ENCODE peak calls at places on chromosomes 5 and 9, in seven cellular contexts. One of them, this sample, is unnamed.

GRCh38 chr5:44546283-44546682 is 157.1 kb upstream of the FGF10 start:
- DNase-seq in IMR-90: peak; percentile 68
- DNase-seq in kidney: no peak
- DNase-seq in HCT116: no peak
- DNase-seq in colonic mucosa: no peak
- DNase-seq in Karpas-422: no peak
- DNase-seq in GM23248: peak; percentile 86
- DNase-seq in this sample: no peak

GRCh38 chr5:50593681-50594080 is 72.8 kb upstream of the PARP8 start:
- DNase-seq in Karpas-422: no peak
- DNase-seq in GM23248: peak; percentile 1
- DNase-seq in HCT116: no peak
- DNase-seq in IMR-90: no peak
- DNase-seq in colonic mucosa: no peak
- DNase-seq in kidney: no peak
- DNase-seq in this sample: no peak

GRCh38 chr9:93031629-93032431 is 26.7 kb upstream of the SUSD3 start:
- DNase-seq in Karpas-422: no peak
- DNase-seq in kidney: no peak
- DNase-seq in HCT116: no peak
- DNase-seq in GM23248: peak; percentile 53
- DNase-seq in colonic mucosa: no peak
- DNase-seq in IMR-90: no peak
- DNase-seq in this sample: no peak

GRCh38 chr5:114055318-114055788 is 306.5 kb upstream of the KCNN2 start:
- DNase-seq in colonic mucosa: peak; percentile 20
- DNase-seq in IMR-90: peak; percentile 64
- DNase-seq in Karpas-422: no peak
- DNase-seq in HCT116: no peak
- DNase-seq in kidney: peak; percentile 72
- DNase-seq in GM23248: peak; percentile 35
- DNase-seq in this sample: no peak

GRCh38 chr9:131946169-131946568 is 133.5 kb downstream of the MED27 start:
- DNase-seq in Karpas-422: no peak
- DNase-seq in kidney: no peak
- DNase-seq in HCT116: no peak
- DNase-seq in colonic mucosa: no peak
- DNase-seq in IMR-90: no peak
- DNase-seq in GM23248: no peak
- DNase-seq in this sample: no peak

GRCh38 chr9:130239741-130240241 is 25.8 kb upstream of the HMCN2 start:
- DNase-seq in GM23248: peak; percentile 34
- DNase-seq in kidney: peak; percentile 90
- DNase-seq in IMR-90: peak; percentile 19
- DNase-seq in HCT116: no peak
- DNase-seq in Karpas-422: peak; percentile 46
- DNase-seq in colonic mucosa: no peak
- DNase-seq in this sample: peak; percentile 72

GRCh38 chr9:4555251-4555650 is 65.0 kb downstream of the SLC1A1 start:
- DNase-seq in colonic mucosa: no peak
- DNase-seq in kidney: no peak
- DNase-seq in HCT116: peak; percentile 34
- DNase-seq in Karpas-422: no peak
- DNase-seq in GM23248: peak; percentile 58
- DNase-seq in IMR-90: peak; percentile 17
- DNase-seq in this sample: no peak

GRCh38 chr5:57408714-57409113 is 73.9 kb downstream of the ACTBL2 start:
- DNase-seq in Karpas-422: no peak
- DNase-seq in colonic mucosa: no peak
- DNase-seq in IMR-90: peak; percentile 63
- DNase-seq in HCT116: no peak
- DNase-seq in kidney: no peak
- DNase-seq in GM23248: peak; percentile 64
- DNase-seq in this sample: peak; percentile 42

GRCh38 chr5:41270423-41271251 is 57.3 kb upstream of the C6 start:
- DNase-seq in HCT116: peak; percentile 33
- DNase-seq in kidney: no peak
- DNase-seq in colonic mucosa: peak; percentile 51
- DNase-seq in GM23248: peak; percentile 80
- DNase-seq in IMR-90: peak; percentile 76
- DNase-seq in Karpas-422: peak; percentile 80
- DNase-seq in this sample: peak; percentile 30

GRCh38 chr5:7540806-7541205 is 144.9 kb downstream of the ADCY2 start:
- DNase-seq in IMR-90: no peak
- DNase-seq in HCT116: no peak
- DNase-seq in kidney: no peak
- DNase-seq in colonic mucosa: no peak
- DNase-seq in GM23248: no peak
- DNase-seq in Karpas-422: no peak
- DNase-seq in this sample: no peak

GRCh38 chr5:52906845-52907244 is 82.3 kb upstream of the ITGA2 start:
- DNase-seq in kidney: no peak
- DNase-seq in GM23248: no peak
- DNase-seq in HCT116: no peak
- DNase-seq in IMR-90: no peak
- DNase-seq in Karpas-422: no peak
- DNase-seq in colonic mucosa: no peak
- DNase-seq in this sample: no peak

GRCh38 chr5:113190347-113190746 is 213.7 kb downstream of the DCP2 start:
- DNase-seq in GM23248: peak; percentile 47
- DNase-seq in HCT116: no peak
- DNase-seq in Karpas-422: no peak
- DNase-seq in IMR-90: peak; percentile 40
- DNase-seq in kidney: no peak
- DNase-seq in colonic mucosa: no peak
- DNase-seq in this sample: no peak

GRCh38 chr5:160656961-160657570 is 194.9 kb downstream of the ATP10B start:
- DNase-seq in GM23248: no peak
- DNase-seq in Karpas-422: no peak
- DNase-seq in HCT116: no peak
- DNase-seq in kidney: no peak
- DNase-seq in colonic mucosa: peak; percentile 47
- DNase-seq in IMR-90: no peak
- DNase-seq in this sample: no peak

GRCh38 chr9:79661926-79662552 is 90.3 kb downstream of the TLE4 start:
- DNase-seq in IMR-90: no peak
- DNase-seq in Karpas-422: no peak
- DNase-seq in kidney: no peak
- DNase-seq in colonic mucosa: no peak
- DNase-seq in HCT116: no peak
- DNase-seq in GM23248: no peak
- DNase-seq in this sample: no peak

GRCh38 chr9:137160716-137161557 is 8.9 kb downstream of the LRRC26 start:
- DNase-seq in IMR-90: no peak
- DNase-seq in GM23248: no peak
- DNase-seq in kidney: no peak
- DNase-seq in Karpas-422: no peak
- DNase-seq in HCT116: no peak
- DNase-seq in colonic mucosa: no peak
- DNase-seq in this sample: no peak

GRCh38 chr5:57770029-57770428 is 287.4 kb upstream of the ACTBL2 start:
- DNase-seq in GM23248: no peak
- DNase-seq in IMR-90: no peak
- DNase-seq in HCT116: no peak
- DNase-seq in Karpas-422: no peak
- DNase-seq in colonic mucosa: no peak
- DNase-seq in kidney: no peak
- DNase-seq in this sample: no peak

GRCh38 chr5:6461006-6461405 is 12.3 kb downstream of the UBE2QL1 start:
- DNase-seq in IMR-90: no peak
- DNase-seq in HCT116: no peak
- DNase-seq in Karpas-422: no peak
- DNase-seq in colonic mucosa: no peak
- DNase-seq in kidney: no peak
- DNase-seq in GM23248: no peak
- DNase-seq in this sample: no peak

GRCh38 chr9:79940919-79941318 is 369.2 kb downstream of the TLE4 start:
- DNase-seq in Karpas-422: no peak
- DNase-seq in GM23248: no peak
- DNase-seq in IMR-90: no peak
- DNase-seq in colonic mucosa: no peak
- DNase-seq in HCT116: no peak
- DNase-seq in kidney: no peak
- DNase-seq in this sample: no peak

GRCh38 chr5:137649228-137649890 is 86.5 kb downstream of the KLHL3 start:
- DNase-seq in Karpas-422: no peak
- DNase-seq in colonic mucosa: no peak
- DNase-seq in IMR-90: peak; percentile 60
- DNase-seq in HCT116: no peak
- DNase-seq in kidney: no peak
- DNase-seq in GM23248: peak; percentile 71
- DNase-seq in this sample: no peak

GRCh38 chr5:181047921-181048320 is 7.9 kb downstream of the BTNL9 start:
- DNase-seq in colonic mucosa: no peak
- DNase-seq in HCT116: no peak
- DNase-seq in IMR-90: no peak
- DNase-seq in Karpas-422: no peak
- DNase-seq in GM23248: no peak
- DNase-seq in kidney: no peak
- DNase-seq in this sample: no peak

GRCh38 chr9:26669641-26670040 is 223.0 kb downstream of the CAAP1 start:
- DNase-seq in IMR-90: no peak
- DNase-seq in kidney: no peak
- DNase-seq in HCT116: no peak
- DNase-seq in colonic mucosa: no peak
- DNase-seq in Karpas-422: peak; percentile 95
- DNase-seq in GM23248: no peak
- DNase-seq in this sample: no peak

DNA sequence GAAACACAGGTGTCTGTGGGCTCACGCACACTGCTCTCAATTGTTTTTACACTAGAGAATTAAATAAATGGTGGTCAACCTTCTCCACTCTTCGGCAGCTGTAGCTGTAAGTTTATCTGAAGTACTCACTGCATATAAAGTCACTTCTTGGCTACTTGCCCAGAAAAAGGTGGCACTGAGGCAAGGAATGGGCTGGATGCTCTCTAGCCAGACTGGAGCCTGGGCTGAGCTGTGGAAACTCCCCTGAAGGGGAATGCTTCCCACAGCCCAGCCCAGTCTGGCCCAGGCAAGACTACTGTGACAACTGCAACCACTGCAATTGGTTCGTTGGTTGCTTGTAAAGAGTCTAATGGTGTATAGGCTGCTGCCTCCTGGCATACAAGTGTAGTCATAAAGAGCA is 4.5 kb downstream of the LEAP2 start:
- DNase-seq in GM23248: peak; percentile 45
- DNase-seq in HCT116: no peak
- DNase-seq in kidney: no peak
- DNase-seq in colonic mucosa: peak; percentile 70
- DNase-seq in Karpas-422: no peak
- DNase-seq in IMR-90: peak; percentile 82
- DNase-seq in this sample: no peak
- H3K9ac ChIP-seq in GM23248: no peak overlapping the region
- H3K9ac ChIP-seq in HCT116: no peak overlapping the region
- H3K9ac ChIP-seq in kidney: no peak overlapping the region
- H3K9ac ChIP-seq in colonic mucosa: no peak overlapping the region
- H3K9ac ChIP-seq in Karpas-422: no peak overlapping the region
- H3K9ac ChIP-seq in IMR-90: no peak overlapping the region
- H3K9ac ChIP-seq in this sample: no peak overlapping the region

DNA sequence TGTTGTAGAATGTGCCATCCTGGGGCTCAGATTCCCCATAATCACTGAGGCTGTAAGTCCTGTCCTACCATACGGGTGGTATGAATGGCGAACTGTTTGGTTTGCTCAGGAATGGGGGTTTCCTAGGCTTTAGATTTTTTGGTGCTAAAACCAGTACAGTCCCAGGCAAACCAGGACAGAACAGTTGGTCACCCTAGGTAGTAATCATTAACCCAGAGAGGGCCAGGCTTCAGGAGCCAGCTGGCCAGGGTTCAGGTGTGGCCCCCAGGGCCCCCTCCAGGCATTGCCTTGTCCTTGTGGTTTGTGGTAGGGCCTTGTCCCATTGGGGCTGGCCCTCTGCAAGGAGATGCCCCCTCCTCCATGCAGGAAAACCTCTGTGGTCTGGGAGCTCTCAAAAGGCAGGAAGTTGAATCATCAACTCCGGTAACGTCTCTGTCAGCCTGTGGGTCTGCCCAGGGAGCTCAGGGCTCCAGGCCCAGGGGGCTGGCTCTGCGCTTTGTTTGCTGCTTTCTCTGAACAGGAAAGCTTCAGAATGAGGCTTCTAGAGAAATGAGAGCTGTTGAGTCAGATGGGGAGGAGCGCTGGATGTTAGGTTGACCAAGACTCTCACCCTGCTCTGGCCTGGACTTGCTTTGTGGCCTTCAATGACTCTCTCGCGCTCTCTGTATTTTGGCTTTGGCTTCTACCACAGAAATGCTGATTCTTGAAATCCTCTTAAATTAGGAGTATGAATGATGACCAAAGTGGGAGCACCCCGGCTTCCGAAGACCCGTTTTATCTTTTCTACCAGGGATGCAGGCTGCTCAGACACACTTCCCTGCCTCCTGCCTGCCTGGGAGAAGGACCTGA is 22.2 kb upstream of the JADE2 start:
- DNase-seq in HCT116: peak; percentile 77
- DNase-seq in colonic mucosa: peak; percentile 65
- DNase-seq in GM23248: peak; percentile 99
- DNase-seq in kidney: peak; percentile 93
- DNase-seq in IMR-90: peak; percentile 99
- DNase-seq in Karpas-422: no peak
- DNase-seq in this sample: no peak
- H3K9ac ChIP-seq in HCT116: peak overlapping the region; percentile 56
- H3K9ac ChIP-seq in colonic mucosa: peak overlapping the region; percentile 27
- H3K9ac ChIP-seq in GM23248: peak overlapping the region; percentile 78
- H3K9ac ChIP-seq in kidney: no peak overlapping the region
- H3K9ac ChIP-seq in IMR-90: peak overlapping the region; percentile 41
- H3K9ac ChIP-seq in Karpas-422: no peak overlapping the region
- H3K9ac ChIP-seq in this sample: peak overlapping the region; percentile 2

GRCh38 chr9:13351768-13352386 is 72.4 kb upstream of the MPDZ start:
- DNase-seq in colonic mucosa: no peak
- DNase-seq in GM23248: peak; percentile 82
- DNase-seq in Karpas-422: peak; percentile 70
- DNase-seq in kidney: no peak
- DNase-seq in IMR-90: peak; percentile 65
- DNase-seq in HCT116: peak; percentile 7
- DNase-seq in this sample: no peak
- H3K9ac ChIP-seq in colonic mucosa: no peak overlapping the region
- H3K9ac ChIP-seq in GM23248: no peak overlapping the region
- H3K9ac ChIP-seq in Karpas-422: no peak overlapping the region
- H3K9ac ChIP-seq in kidney: no peak overlapping the region
- H3K9ac ChIP-seq in IMR-90: no peak overlapping the region
- H3K9ac ChIP-seq in HCT116: no peak overlapping the region
- H3K9ac ChIP-seq in this sample: no peak overlapping the region

DNA sequence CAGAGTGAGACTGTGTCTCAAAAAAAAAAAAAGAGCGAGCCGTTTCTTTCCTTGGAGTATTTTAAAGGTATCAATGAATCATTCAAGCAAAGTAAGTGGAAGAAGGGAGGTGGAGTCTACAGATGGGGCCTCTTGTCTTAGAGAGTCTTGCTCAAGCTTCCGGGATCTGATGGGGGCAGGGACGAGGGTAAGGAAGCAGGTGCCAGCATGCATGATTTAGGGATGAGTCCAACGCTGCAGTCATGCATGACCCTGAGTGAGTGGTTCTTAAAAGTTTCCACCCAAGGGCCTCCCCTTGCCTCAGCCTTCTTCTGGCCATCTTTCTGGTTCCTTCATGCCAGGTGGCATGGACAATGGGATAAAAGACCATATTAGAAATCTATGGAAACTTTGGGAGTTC is 79.6 kb downstream of the MYO10 start:
- DNase-seq in kidney: no peak
- DNase-seq in HCT116: no peak
- DNase-seq in Karpas-422: no peak
- DNase-seq in IMR-90: peak; percentile 78
- DNase-seq in colonic mucosa: no peak
- DNase-seq in GM23248: peak; percentile 72
- DNase-seq in this sample: no peak
- H3K9ac ChIP-seq in kidney: no peak overlapping the region
- H3K9ac ChIP-seq in HCT116: no peak overlapping the region
- H3K9ac ChIP-seq in Karpas-422: no peak overlapping the region
- H3K9ac ChIP-seq in IMR-90: no peak overlapping the region
- H3K9ac ChIP-seq in colonic mucosa: no peak overlapping the region
- H3K9ac ChIP-seq in GM23248: no peak overlapping the region
- H3K9ac ChIP-seq in this sample: no peak overlapping the region

GRCh38 chr9:86580688-86581087 is 226.5 kb upstream of the TUT7 start:
- DNase-seq in HCT116: no peak
- DNase-seq in kidney: no peak
- DNase-seq in GM23248: no peak
- DNase-seq in colonic mucosa: no peak
- DNase-seq in IMR-90: peak; percentile 20
- DNase-seq in Karpas-422: no peak
- DNase-seq in this sample: no peak
- H3K9ac ChIP-seq in HCT116: no peak overlapping the region
- H3K9ac ChIP-seq in kidney: no peak overlapping the region
- H3K9ac ChIP-seq in GM23248: no peak overlapping the region
- H3K9ac ChIP-seq in colonic mucosa: no peak overlapping the region
- H3K9ac ChIP-seq in IMR-90: no peak overlapping the region
- H3K9ac ChIP-seq in Karpas-422: no peak overlapping the region
- H3K9ac ChIP-seq in this sample: no peak overlapping the region

This sample was measured in SK-N-MC.